ENCODE peak calls at places on chromosomes 2 and 18, in four cellular contexts. U is testis, Q is body of pancreas, C is HCT116. A is an unnamed sample. For H3K36me3, the result is how much of the 10 kb centered on the place peaks cover.

GRCh38 chr2:30756051-30756719 is 51.1 kb downstream of the CAPN13 start:
- DNase-seq in C (no peak), U (no peak), Q (no peak), A (peak)

GRCh38 chr2:234091432-234091879 is 41.0 kb downstream of the SPP2 start:
- DNase-seq in C (no peak), Q (no peak), U (peak), A (no peak)

GRCh38 chr18:23259701-23260661 is 124.7 kb downstream of the CABLES1 start:
- DNase-seq in Q (peak), C (no peak), U (peak), A (no peak)

GRCh38 chr2:45173513-45173912 is 164.3 kb upstream of the SIX2 start:
- DNase-seq in U (no peak), Q (no peak), C (peak), A (no peak)

GRCh38 chr2:23121968-23122648 is 262.9 kb upstream of the KLHL29 start:
- DNase-seq in U (no peak), C (no peak), Q (no peak), A (no peak)

GRCh38 chr2:105287692-105288091 is 41.8 kb downstream of the TGFBRAP1 start:
- DNase-seq in C (peak), U (peak), Q (peak), A (peak)

GRCh38 chr2:145431181-145431951 is 911.4 kb upstream of the ZEB2 start:
- DNase-seq in C (no peak), U (no peak), Q (peak), A (peak)

GRCh38 chr2:178105566-178105965 is 6.7 kb upstream of the RBM45 start:
- DNase-seq in U (no peak), Q (peak), C (no peak), A (no peak)

GRCh38 chr18:70024088-70024487 is 76.4 kb upstream of the CD226 start:
- DNase-seq in Q (no peak), U (no peak), C (no peak), A (no peak)

GRCh38 chr18:75811156-75811555 is 383.7 kb upstream of the SMIM21 start:
- DNase-seq in U (no peak), Q (no peak), C (no peak), A (no peak)

GRCh38 chr2:78973630-78974029 is 51.9 kb upstream of the REG3G start:
- DNase-seq in Q (no peak), C (no peak), U (no peak), A (no peak)

GRCh38 chr2:59490994-59491393 is 1062.5 kb downstream of the BCL11A start:
- DNase-seq in U (no peak), Q (no peak), C (no peak), A (no peak)

GRCh38 chr18:59885579-59886163 is 14.1 kb upstream of the PMAIP1 start:
- DNase-seq in C (no peak), Q (no peak), U (no peak), A (no peak)

GRCh38 chr2:204268458-204268857 is 276.8 kb upstream of the PARD3B start:
- DNase-seq in Q (no peak), C (no peak), U (no peak), A (no peak)

GRCh38 chr2:224630659-224631550 is 45.7 kb upstream of the CUL3 start:
- DNase-seq in Q (no peak), U (no peak), C (no peak), A (no peak)

GRCh38 chr2:85741211-85741610 is 12.6 kb upstream of the ATOH8 start:
- DNase-seq in Q (no peak), U (no peak), C (no peak), A (no peak)

GRCh38 chr2:64831134-64831976 is 157.8 kb upstream of the SLC1A4 start:
- DNase-seq in C (peak), U (peak), Q (peak), A (peak)

GRCh38 chr2:657766-658165 is 19.4 kb downstream of the TMEM18 start:
- DNase-seq in C (no peak), U (peak), Q (no peak), A (no peak)

GRCh38 chr2:219172231-219173154 is 2.7 kb upstream of the SLC23A3 start:
- DNase-seq in C (no peak), Q (no peak), U (peak), A (no peak)

GRCh38 chr2:219169950-219170654 is at the start of gene SLC23A3:
- DNase-seq in U (no peak), Q (no peak), C (no peak), A (no peak)

GRCh38 chr2:219173176-219173575 is 3.3 kb upstream of the SLC23A3 start:
- DNase-seq in U (no peak), Q (no peak), C (no peak), A (no peak)

GRCh38 chr2:219168932-219169331 is 897 bp downstream of the SLC23A3 start:
- DNase-seq in U (no peak), Q (no peak), C (no peak), A (no peak)

GRCh38 chr2:219171231-219171651 is 1.4 kb upstream of the SLC23A3 start:
- DNase-seq in U (peak), C (peak), Q (peak), A (no peak)
- H3K36me3 ChIP-seq in U (under half), C (under half), Q (under half), A (under half)

GRCh38 chr2:197487385-197487784 is 12.3 kb downstream of the HSPD1 start:
- DNase-seq in C (no peak), Q (no peak), U (no peak), A (no peak)
- H3K36me3 ChIP-seq in C (half or more), Q (under half), U (under half), A (half or more)

DNA sequence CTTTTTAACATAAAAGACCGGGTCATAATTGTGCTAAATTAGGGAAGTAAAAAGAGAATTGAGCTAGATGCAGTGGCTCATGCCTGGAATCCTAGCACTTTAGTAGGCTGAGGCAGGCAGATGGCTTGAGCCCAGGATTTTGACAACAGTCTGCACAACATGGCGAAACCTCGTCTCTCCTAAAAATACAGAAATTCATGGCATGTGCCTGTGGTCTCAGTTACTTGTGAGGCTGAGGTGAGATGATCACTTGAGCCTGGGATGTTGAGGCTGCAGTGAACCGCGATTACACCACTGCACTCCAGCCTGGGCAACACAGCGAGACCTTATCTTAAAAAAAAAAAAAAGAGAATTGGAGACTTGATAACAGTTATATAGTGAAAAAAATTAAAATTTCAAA is 104.1 kb upstream of the TTC27 start:
- DNase-seq in U (no peak), C (no peak), Q (no peak), A (no peak)
- H3K36me3 ChIP-seq in U (under half), C (under half), Q (under half), A (under half)

DNA sequence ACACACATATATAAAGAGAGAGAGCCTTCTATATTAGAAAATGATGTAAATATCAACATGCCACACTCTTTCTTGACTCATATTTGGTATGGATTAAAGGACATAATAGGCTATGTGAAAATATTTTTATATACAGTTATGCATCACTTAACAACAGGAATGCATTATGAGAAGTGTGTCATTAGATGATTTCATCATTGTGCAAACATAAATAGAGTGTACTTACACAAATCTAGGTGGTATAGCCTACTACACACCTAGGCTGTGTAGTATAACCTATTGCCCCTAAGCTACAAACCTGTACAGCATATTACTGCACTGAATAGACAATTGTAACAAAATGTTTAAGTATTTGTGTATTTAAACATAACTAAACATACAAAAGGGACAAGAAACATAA is 354.8 kb upstream of the CNTNAP5 start:
- DNase-seq in U (no peak), C (no peak), Q (no peak), A (no peak)
- H3K36me3 ChIP-seq in U (under half), C (under half), Q (under half), A (under half)